ENCODE peak calls at places on chromosome X, in seven cellular contexts. M is cardiac muscle cell, L is left ventricle myocardium inferior, V is coronary artery, W is ovary, J is endothelial cell of umbilical vein, P is HFFc6. T is an unnamed sample.

GRCh38 chrX:153454901-153455550 is 9.2 kb upstream of the TREX2 start:
- DNase-seq in L (no peak), V (no peak), M (no peak), W (no peak), P (no peak), J (no peak), T (no peak)

GRCh38 chrX:64739792-64740378 is 236.4 kb downstream of the ZC4H2 start:
- DNase-seq in W (no peak), L (no peak), M (no peak), V (no peak), J (no peak), P (no peak), T (no peak)

GRCh38 chrX:134603806-134604700 is 54.2 kb downstream of the PLAC1 start:
- DNase-seq in M (no peak), P (peak; percentile 80), V (no peak), J (peak; percentile 12), W (no peak), L (no peak), T (no peak)

GRCh38 chrX:72247206-72247944 is 8.5 kb upstream of the ERCC6L start:
- DNase-seq in M (peak; percentile 52), L (no peak), V (no peak), J (peak; percentile 60), P (no peak), W (peak; percentile 33), T (no peak)

GRCh38 chrX:2848806-2849420 is 20.2 kb downstream of the GYG2 start:
- DNase-seq in L (no peak), P (no peak), V (no peak), J (no peak), W (no peak), M (peak; percentile 14), T (peak; percentile 39)

GRCh38 chrX:129963729-129964128 is 18.7 kb upstream of the BCORL1 start:
- DNase-seq in M (no peak), W (no peak), L (no peak), P (no peak), J (no peak), V (no peak), T (no peak)

GRCh38 chrX:24963823-24964222 is 51.9 kb downstream of the ARX start:
- DNase-seq in L (no peak), V (no peak), J (no peak), P (no peak), W (no peak), M (peak; percentile 10), T (no peak)

GRCh38 chrX:48472851-48473717 is 2.9 kb upstream of the FTSJ1 start:
- DNase-seq in W (no peak), V (no peak), P (no peak), J (no peak), M (peak; percentile 24), L (no peak), T (no peak)

GRCh38 chrX:102517331-102517730 is 792 bp upstream of the TMSB15A start:
- DNase-seq in L (no peak), P (peak; percentile 11), M (no peak), V (no peak), W (no peak), J (peak; percentile 11), T (no peak)

DNA sequence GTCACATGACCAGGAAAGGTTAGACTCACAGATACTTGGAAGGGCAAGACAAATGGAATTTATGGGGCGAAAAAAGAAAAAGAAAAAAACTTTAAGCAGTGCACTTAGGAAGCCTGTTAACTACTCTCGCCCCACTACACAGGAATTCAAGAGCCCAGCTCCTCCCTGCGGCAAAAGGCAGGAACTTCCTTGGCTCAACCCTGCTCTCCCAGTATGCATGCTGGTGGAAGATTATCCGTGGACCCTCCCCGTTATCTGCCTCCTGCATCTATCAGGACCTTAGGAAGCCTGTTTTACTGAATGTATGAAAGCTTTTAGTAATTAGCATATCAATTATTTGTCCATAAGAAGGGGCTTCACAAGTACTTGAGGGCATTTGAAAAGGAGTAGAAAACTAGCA is 40.1 kb upstream of the RPA4 start:
- DNase-seq in M (peak; percentile 43), V (no peak), L (no peak), W (no peak), P (no peak), J (no peak), T (no peak)
- TF ChIP-seq CTCF in M (peak; percentile 35), V (no peak), L (peak; percentile 45), W (no peak), P (no peak), J (no peak), T (peak; percentile 43)

GRCh38 chrX:140701480-140701879 is 8.1 kb upstream of the LINC00632 start:
- DNase-seq in M (peak; percentile 12), V (no peak), L (no peak), W (no peak), P (no peak), J (no peak), T (no peak)

DNA sequence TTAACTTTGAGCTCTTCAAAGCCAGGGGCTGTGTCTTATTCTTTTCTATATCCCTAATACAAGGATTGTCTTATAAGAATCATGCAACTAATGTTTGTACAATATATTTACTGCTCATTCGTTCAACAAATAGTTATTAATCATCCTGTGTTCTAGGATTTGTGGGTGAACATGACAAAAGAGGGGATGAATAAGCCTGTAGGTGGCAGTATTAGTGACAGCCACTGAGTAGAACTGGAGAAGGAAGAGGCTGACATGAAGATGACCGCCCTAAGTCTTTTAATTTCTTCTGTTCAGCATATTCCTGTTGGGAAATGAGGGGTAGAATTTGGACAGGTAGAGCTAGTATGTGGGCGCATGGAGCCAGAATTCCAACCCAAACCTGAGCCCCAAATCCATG is 11.9 kb upstream of the LINC00632 start:
- DNase-seq in V (no peak), P (no peak), W (no peak), L (no peak), J (no peak), M (no peak), T (no peak)
- TF ChIP-seq CTCF in V (no peak), P (peak; percentile 28), W (no peak), L (no peak), J (no peak), M (peak; percentile 25), T (peak; percentile 54)

GRCh38 chrX:150536455-150537116 is 31.8 kb upstream of the MTM1 start:
- DNase-seq in W (no peak), V (no peak), J (no peak), M (no peak), L (no peak), P (no peak), T (no peak)
- TF ChIP-seq CTCF in W (no peak), V (no peak), J (peak; percentile 36), M (peak; percentile 15), L (no peak), P (peak; percentile 28), T (no peak)

DNA sequence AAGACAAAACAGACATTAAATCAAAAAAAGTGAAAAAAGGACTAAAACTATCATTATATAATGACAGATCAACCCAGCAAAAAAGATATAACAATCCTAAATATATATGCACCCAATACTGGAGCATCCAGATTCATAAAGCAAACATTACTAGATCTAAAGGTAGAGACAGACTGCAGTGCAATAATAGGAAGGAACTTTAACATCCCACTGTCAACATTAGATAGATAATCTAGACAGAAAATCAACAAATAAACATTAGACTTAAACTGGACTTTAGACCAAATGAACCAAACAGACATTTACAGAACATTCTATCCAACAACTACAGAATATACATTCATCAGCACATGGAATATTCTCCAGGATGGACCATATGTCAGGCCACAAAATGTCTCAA is 29.5 kb upstream of the RAB39B start:
- DNase-seq in V (no peak), W (no peak), M (no peak), J (no peak), P (no peak), L (no peak), T (no peak)
- TF ChIP-seq CTCF in V (no peak), W (no peak), M (no peak), J (no peak), P (no peak), L (no peak), T (no peak)

GRCh38 chrX:56726609-56727008 is 2.4 kb upstream of the NBDY start:
- DNase-seq in V (no peak), J (peak; percentile 49), P (peak; percentile 30), W (no peak), L (no peak), M (peak; percentile 46), T (no peak)
- TF ChIP-seq CTCF in V (peak; percentile 26), J (peak; percentile 38), P (peak; percentile 72), W (no peak), L (peak; percentile 71), M (peak; percentile 56), T (peak; percentile 76)

GRCh38 chrX:39886282-39886681 is 211.5 kb downstream of the BCOR start:
- DNase-seq in V (no peak), W (peak; percentile 52), L (peak; percentile 38), M (no peak), J (no peak), P (no peak), T (no peak)
- TF ChIP-seq CTCF in V (no peak), W (no peak), L (no peak), M (no peak), J (no peak), P (no peak), T (no peak)